ENCODE peak calls at places on chromosome 9, in four cellular contexts. K is effector memory CD4-positive, alpha-beta T cell; E is effector CD4-positive, alpha-beta T cell; W is AG08396. C is an unnamed sample.

GRCh38 chr9:92206490-92206889 is 87.0 kb downstream of the IARS1 start:
- DNase-seq in W (peak), E (no peak), K (no peak), C (no peak)

GRCh38 chr9:35976726-35977125 is 18.8 kb upstream of the OR2S2 start:
- DNase-seq in K (no peak), W (no peak), E (no peak), C (no peak)

GRCh38 chr9:135666534-135667402 is 3.7 kb downstream of the LCN9 start:
- DNase-seq in E (no peak), K (no peak), W (peak), C (no peak)

GRCh38 chr9:87464992-87465378 is 32.7 kb upstream of the DAPK1 start:
- DNase-seq in K (no peak), E (no peak), W (no peak), C (no peak)

GRCh38 chr9:127970401-127971313 is 10.1 kb downstream of the EEIG1 start:
- DNase-seq in E (peak), K (peak), W (no peak), C (no peak)

GRCh38 chr9:110099236-110099741 is 108.7 kb downstream of the C9orf152 start:
- DNase-seq in W (no peak), K (no peak), E (no peak), C (no peak)

GRCh38 chr9:101409079-101409477 is 10.4 kb downstream of the ZNF189 start:
- DNase-seq in W (no peak), E (no peak), K (no peak), C (peak)

GRCh38 chr9:105447814-105448812 is at the start of gene FSD1L:
- DNase-seq in E (peak), W (peak), K (peak), C (peak)

GRCh38 chr9:6781476-6781875 is 23.7 kb downstream of the KDM4C start:
- DNase-seq in E (no peak), K (no peak), W (no peak), C (no peak)

GRCh38 chr9:134634667-134635230 is 6.9 kb upstream of the COL5A1 start:
- DNase-seq in E (no peak), K (no peak), W (no peak), C (no peak)

GRCh38 chr9:114121445-114122151 is 22.5 kb upstream of the KIF12 start:
- DNase-seq in W (no peak), K (no peak), E (no peak), C (no peak)

GRCh38 chr9:84811072-84811725 is 141.7 kb downstream of the NTRK2 start:
- DNase-seq in E (no peak), W (no peak), K (no peak), C (no peak)

GRCh38 chr9:6955251-6955921 is 197.6 kb downstream of the KDM4C start:
- DNase-seq in W (peak), E (no peak), K (no peak), C (no peak)

GRCh38 chr9:99998866-99999265 is 92.4 kb downstream of the STX17 start:
- DNase-seq in K (no peak), W (no peak), E (no peak), C (no peak)

GRCh38 chr9:84652496-84653081 is 16.9 kb upstream of the NTRK2 start:
- DNase-seq in K (no peak), E (no peak), W (no peak), C (no peak)

GRCh38 chr9:111828193-111828592 is 33.5 kb upstream of the SHOC1 start:
- DNase-seq in K (no peak), W (no peak), E (no peak), C (no peak)

C was measured in ACHN.